ENCODE peak calls at places on chromosomes 11 and 22, in six cellular contexts. H is foreskin fibroblast, M is IMR-90, N is spleen, B is endodermal cell, V is BJ. Z is an unnamed sample.

GRCh38 chr11:68142028-68142412 is 20.8 kb upstream of the CHKA start:
- DNase-seq in H (no peak), M (no peak), N (no peak), B (peak), V (no peak), Z (no peak)

GRCh38 chr22:42419328-42419881 is 12.8 kb downstream of the NFAM1 start:
- DNase-seq in H (no peak), M (no peak), N (no peak), B (no peak), V (no peak), Z (no peak)

GRCh38 chr11:111772535-111772934 is 6.3 kb upstream of the PPP2R1B start:
- DNase-seq in H (no peak), M (no peak), N (no peak), B (peak), V (no peak), Z (no peak)

GRCh38 chr11:17755891-17756290 is 21.3 kb downstream of the KCNC1 start:
- DNase-seq in H (no peak), M (no peak), N (no peak), B (no peak), V (no peak), Z (no peak)

GRCh38 chr11:120344302-120345004 is 8.2 kb downstream of the ARHGEF12 start:
- DNase-seq in H (peak), M (peak), N (no peak), B (no peak), V (no peak), Z (no peak)

GRCh38 chr11:44617671-44618461 is 52.4 kb downstream of the CD82 start:
- DNase-seq in H (no peak), M (no peak), N (peak), B (peak), V (no peak), Z (no peak)

GRCh38 chr11:60838132-60838531 is 3.8 kb upstream of the CCDC86 start:
- DNase-seq in H (no peak), M (peak), N (no peak), B (peak), V (no peak), Z (peak)

GRCh38 chr11:86625981-86626380 is 46.4 kb downstream of the ME3 start:
- DNase-seq in H (no peak), M (no peak), N (no peak), B (no peak), V (no peak), Z (peak)

GRCh38 chr11:35126000-35126878 is 12.7 kb upstream of the CD44 start:
- DNase-seq in H (no peak), M (no peak), N (no peak), B (no peak), V (no peak), Z (no peak)

GRCh38 chr11:86570457-86570856 is 102.0 kb downstream of the ME3 start:
- DNase-seq in H (no peak), M (no peak), N (no peak), B (no peak), V (no peak), Z (no peak)

GRCh38 chr11:41039592-41039991 is 419.9 kb downstream of the LRRC4C start:
- DNase-seq in H (no peak), M (no peak), N (no peak), B (no peak), V (no peak), Z (no peak)

GRCh38 chr11:111944651-111945051 is 7.5 kb downstream of the DIXDC1 start:
- DNase-seq in H (peak), M (peak), N (no peak), B (no peak), V (peak), Z (peak)

GRCh38 chr11:59172345-59173079 is 580 bp downstream of the DTX4 start:
- DNase-seq in H (peak), M (no peak), N (peak), B (peak), V (no peak), Z (no peak)

GRCh38 chr11:30855383-30856006 is 269.3 kb upstream of the MPPED2 start:
- DNase-seq in H (peak), M (peak), N (no peak), B (no peak), V (no peak), Z (peak)

GRCh38 chr11:125583496-125583895 is 9.2 kb upstream of the STT3A start:
- DNase-seq in H (no peak), M (no peak), N (no peak), B (no peak), V (no peak), Z (no peak)

GRCh38 chr11:86610559-86611341 is 61.7 kb downstream of the ME3 start:
- DNase-seq in H (no peak), M (no peak), N (no peak), B (peak), V (no peak), Z (no peak)

GRCh38 chr11:10204021-10204420 is 90.0 kb downstream of the SBF2 start:
- DNase-seq in H (no peak), M (no peak), N (no peak), B (no peak), V (no peak), Z (no peak)

GRCh38 chr11:10211470-10211869 is 82.5 kb downstream of the SBF2 start:
- DNase-seq in H (no peak), M (no peak), N (no peak), B (no peak), V (no peak), Z (no peak)

GRCh38 chr11:10208045-10208674 is 85.9 kb downstream of the SBF2 start:
- DNase-seq in H (peak), M (peak), N (no peak), B (no peak), V (no peak), Z (peak)

GRCh38 chr11:10201343-10201742 is 92.7 kb downstream of the SBF2 start:
- DNase-seq in H (no peak), M (no peak), N (no peak), B (no peak), V (no peak), Z (no peak)

DNA sequence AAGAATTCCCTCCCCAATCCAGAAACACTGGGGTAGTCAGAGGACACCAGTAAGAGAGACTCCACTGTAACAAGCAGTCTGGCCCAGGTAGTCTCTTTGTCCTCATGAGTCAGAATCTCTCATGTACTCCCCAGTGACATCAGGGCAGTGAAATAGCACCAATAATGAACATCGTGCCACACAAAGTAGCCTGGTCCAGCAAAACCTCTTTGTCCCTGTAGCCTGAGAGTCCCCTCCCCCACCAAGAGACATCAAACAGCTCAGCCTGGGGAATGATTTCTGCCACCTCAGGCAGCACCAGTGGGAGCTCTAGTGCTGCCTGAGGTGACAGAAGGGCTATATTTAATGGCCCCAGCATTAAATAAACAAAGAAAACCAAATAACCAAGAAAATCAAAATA is 88.1 kb downstream of the SBF2 start:
- DNase-seq in H (no peak), M (no peak), N (no peak), B (peak), V (no peak), Z (no peak)
- TF ChIP-seq CTCF in H (no peak), M (no peak), N (no peak), B (no peak), V (no peak), Z (no peak)

GRCh38 chr22:49051491-49052022 is 776.1 kb downstream of the BRD1 start:
- DNase-seq in H (no peak), M (no peak), N (no peak), B (no peak), V (no peak), Z (no peak)
- H3K4me3 ChIP-seq in H (peak), M (peak), N (no peak), B (no peak), V (no peak), Z (no peak)

GRCh38 chr11:47348859-47349258 is 3.6 kb downstream of the MYBPC3 start:
- DNase-seq in H (peak), M (peak), N (no peak), B (no peak), V (no peak), Z (peak)
- TF ChIP-seq CTCF in H (peak), M (peak), N (no peak), B (peak), V (peak), Z (peak)

DNA sequence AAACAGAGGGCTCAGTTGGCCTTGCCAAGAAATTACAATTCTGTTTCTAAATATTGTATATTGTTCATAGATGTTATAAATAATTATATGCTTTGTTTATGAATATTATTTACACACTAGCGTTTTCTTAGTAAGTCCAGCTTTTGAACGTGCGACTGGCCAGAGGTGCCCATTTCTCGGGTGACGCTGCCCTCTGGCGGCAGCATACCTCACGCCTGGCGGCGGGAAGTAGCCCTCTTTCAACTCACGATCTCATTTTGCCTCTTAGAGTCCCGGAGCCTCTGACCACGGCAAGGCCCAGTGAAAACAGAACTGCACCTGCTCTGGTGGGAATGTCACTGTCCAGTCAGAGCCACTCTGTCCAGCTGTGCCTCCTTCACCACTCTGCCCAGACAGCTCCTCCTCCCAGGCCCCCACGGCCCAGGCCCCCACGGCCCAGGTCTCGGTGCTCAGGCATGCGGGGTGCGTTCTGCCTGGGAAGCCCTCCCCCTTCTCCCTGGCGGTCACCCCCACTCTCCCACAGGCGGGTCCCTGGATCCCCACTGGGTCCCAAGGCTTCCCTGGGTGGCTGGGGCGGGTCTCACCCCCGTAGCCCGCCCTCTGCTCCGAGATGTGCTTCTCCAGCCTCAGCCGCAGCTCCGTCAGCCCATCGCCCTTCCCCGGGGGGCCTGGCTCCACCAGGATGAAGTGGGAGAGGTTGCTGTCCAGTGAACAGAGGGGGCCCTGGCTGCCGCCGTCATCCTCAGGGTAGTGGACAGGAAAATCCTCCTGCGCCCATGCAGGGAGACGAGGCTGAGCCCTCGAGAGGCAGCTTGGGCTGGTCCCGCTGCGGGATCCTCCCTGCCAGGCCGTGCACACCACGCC is 19.3 kb downstream of the TSSC4 start:
- DNase-seq in H (peak), M (peak), N (peak), B (peak), V (no peak), Z (peak)
- H3K4me3 ChIP-seq in H (no peak), M (no peak), N (no peak), B (no peak), V (no peak), Z (no peak)

DNA sequence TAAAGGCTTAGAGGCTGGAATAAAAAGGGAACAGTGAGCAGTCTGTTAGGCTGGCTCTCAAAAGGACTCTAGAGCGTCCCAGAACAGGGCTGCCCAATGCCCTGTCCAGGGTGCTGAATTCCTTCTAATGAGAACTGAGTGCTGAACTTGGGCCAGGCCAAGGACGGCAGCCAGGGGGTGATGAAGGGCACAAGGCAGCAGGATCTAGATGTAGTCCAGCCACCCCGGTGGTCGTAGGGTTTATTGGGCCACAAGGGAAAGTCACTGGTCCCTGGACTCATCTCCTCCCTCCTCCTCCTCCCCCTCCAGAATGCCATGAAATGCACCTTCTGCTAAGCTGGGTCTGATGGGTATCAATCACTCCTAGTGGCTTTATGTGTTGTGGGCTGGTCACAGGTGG is 19.2 kb downstream of the NPTXR start:
- DNase-seq in H (peak), M (peak), N (no peak), B (peak), V (no peak), Z (peak)
- TF ChIP-seq CTCF in H (peak), M (peak), N (no peak), B (peak), V (peak), Z (peak)

GRCh38 chr11:34044664-34045485 is 6.7 kb upstream of the CAPRIN1 start:
- DNase-seq in H (peak), M (peak), N (no peak), B (peak), V (peak), Z (peak)
- H3K4me3 ChIP-seq in H (no peak), M (peak), N (no peak), B (no peak), V (no peak), Z (no peak)

GRCh38 chr11:118263694-118264567 is at the start of gene MPZL2:
- DNase-seq in H (peak), M (no peak), N (peak), B (peak), V (no peak), Z (no peak)
- TF ChIP-seq CTCF in H (no peak), M (no peak), N (no peak), B (peak), V (no peak), Z (no peak)

DNA sequence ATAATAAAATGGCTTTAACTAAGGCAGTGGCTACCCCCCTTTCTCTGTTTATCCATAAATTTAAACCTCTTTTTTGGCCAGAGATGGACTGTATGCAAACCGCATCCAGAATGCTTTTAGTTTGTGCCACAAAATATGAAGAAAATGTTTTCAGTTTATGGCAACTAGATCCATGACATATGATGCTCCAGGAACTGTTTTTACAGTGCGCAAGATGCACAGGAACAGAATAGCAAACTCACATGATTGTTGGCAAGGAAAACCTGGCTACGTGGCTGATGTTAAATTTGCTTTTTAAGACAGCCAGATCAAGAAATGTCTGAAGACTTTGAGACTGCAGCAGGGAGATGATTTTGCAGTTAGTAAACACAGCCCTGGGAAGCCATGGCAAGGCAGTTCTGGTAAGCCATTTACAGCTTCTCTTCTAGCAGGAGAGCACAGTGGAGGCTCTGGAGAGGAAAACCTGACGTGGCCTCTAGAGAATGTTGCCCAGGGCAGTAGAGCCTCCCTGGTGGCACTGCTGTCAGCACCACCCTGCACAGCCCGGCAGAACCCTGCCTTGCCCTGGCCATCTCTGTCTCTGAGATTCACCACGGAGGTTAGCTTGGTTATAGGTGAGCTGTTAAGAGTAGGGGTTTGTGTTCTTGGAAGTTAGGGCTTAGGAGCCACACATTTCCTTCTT is 69.8 kb upstream of the TNRC6B start:
- DNase-seq in H (peak), M (peak), N (no peak), B (no peak), V (peak), Z (peak)
- H3K4me3 ChIP-seq in H (peak), M (peak), N (peak), B (no peak), V (peak), Z (peak)

DNA sequence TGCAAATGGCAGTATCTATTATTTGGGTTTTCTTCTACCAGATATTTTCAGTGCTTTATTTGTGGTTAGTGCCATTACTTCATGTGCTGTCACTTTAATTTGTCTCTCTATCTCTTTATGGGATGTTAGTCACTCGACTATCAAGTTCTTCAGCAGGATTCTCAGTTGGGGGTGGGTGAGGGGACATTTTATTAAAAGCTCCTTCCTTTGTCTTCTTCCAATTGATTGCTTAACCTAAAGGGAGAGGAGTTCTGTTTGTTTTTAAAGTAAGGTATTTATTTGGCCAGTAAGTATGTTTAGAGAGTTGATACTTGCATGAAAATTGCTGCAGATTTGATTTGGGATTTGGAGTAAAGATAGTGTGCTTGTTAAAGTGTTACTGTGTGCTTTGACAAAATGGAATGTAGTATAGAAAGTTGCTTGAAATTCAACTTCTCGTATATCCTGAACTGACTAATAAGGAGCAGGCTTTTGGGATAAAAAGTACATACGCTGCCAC is 10.2 kb downstream of the YAP1 start:
- DNase-seq in H (peak), M (peak), N (no peak), B (no peak), V (no peak), Z (peak)
- TF ChIP-seq CTCF in H (no peak), M (no peak), N (no peak), B (no peak), V (no peak), Z (no peak)

GRCh38 chr11:590997-591396 is 14.7 kb downstream of the PHRF1 start:
- DNase-seq in H (no peak), M (no peak), N (no peak), B (no peak), V (no peak), Z (no peak)

GRCh38 chr11:593347-593746 is 17.1 kb downstream of the PHRF1 start:
- DNase-seq in H (no peak), M (no peak), N (no peak), B (no peak), V (no peak), Z (no peak)

GRCh38 chr11:589798-590197 is 13.5 kb downstream of the PHRF1 start:
- DNase-seq in H (no peak), M (no peak), N (no peak), B (no peak), V (no peak), Z (no peak)

GRCh38 chr11:592918-593317 is 16.6 kb downstream of the PHRF1 start:
- DNase-seq in H (no peak), M (no peak), N (no peak), B (no peak), V (no peak), Z (no peak)

DNA sequence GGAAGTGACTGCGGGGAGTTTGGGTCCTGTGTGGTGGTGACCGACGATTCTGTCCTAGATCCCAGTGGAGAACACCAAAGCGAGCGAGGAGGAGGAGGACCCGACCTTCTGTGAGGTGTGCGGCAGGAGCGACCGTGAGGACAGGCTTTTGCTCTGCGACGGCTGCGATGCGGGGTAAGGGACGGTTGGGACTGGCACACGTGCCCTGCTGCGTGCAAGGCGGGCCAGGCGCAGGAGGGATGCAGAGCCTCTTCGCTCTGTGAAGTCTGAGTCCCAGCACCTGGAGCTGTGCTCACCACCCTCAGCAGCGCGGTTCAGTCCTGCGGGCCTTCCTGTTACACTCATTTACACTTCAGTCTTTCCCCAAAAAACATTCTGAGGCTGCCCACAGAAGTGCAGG is 16.2 kb downstream of the PHRF1 start:
- DNase-seq in H (no peak), M (no peak), N (no peak), B (no peak), V (no peak), Z (no peak)
- H3K4me3 ChIP-seq in H (no peak), M (no peak), N (no peak), B (no peak), V (no peak), Z (no peak)